ENCODE peak calls at places on chromosomes 3 and 15, in six cellular contexts. W, E, Q, G, L and I are unnamed samples.
A peak's percentile ranks its signal among the peaks of the same experiment; 100 is the strongest.

GRCh38 chr15:78179286-78179840 is 30.2 kb downstream of the IDH3A start:
- DNase-seq in G (no peak), L (no peak), E (no peak), W (no peak), Q (no peak), I (no peak)

GRCh38 chr3:194876403-194877165 is 190.9 kb downstream of the FAM43A start:
- DNase-seq in E (no peak), G (no peak), W (peak; percentile 33), Q (no peak), L (no peak), I (peak; percentile 81)

GRCh38 chr15:76904461-76905012 is 603 bp downstream of the SCAPER start:
- DNase-seq in Q (peak; percentile 27), E (peak; percentile 28), L (no peak), G (no peak), W (peak; percentile 82), I (peak; percentile 29)

GRCh38 chr3:177948716-177949422 is 587.4 kb upstream of the KCNMB2 start:
- DNase-seq in Q (no peak), E (no peak), L (no peak), W (no peak), G (no peak), I (no peak)

GRCh38 chr15:93722165-93722564 is 509.2 kb upstream of the MCTP2 start:
- DNase-seq in L (no peak), Q (no peak), G (no peak), E (no peak), W (no peak), I (no peak)

GRCh38 chr3:170007031-170007663 is 30.6 kb upstream of the GPR160 start:
- DNase-seq in W (no peak), L (no peak), Q (no peak), E (peak; percentile 57), G (no peak), I (peak; percentile 28)

GRCh38 chr3:108486910-108487309 is 23.5 kb downstream of the MYH15 start:
- DNase-seq in L (no peak), E (no peak), G (no peak), W (no peak), Q (no peak), I (peak; percentile 55)

GRCh38 chr3:142057331-142057725 is 92.0 kb downstream of the TFDP2 start:
- DNase-seq in W (no peak), Q (no peak), L (no peak), G (no peak), E (no peak), I (no peak)

GRCh38 chr15:28974142-28974541 is 88.4 kb downstream of the APBA2 start:
- DNase-seq in E (no peak), Q (no peak), L (no peak), G (no peak), W (peak; percentile 31), I (no peak)

GRCh38 chr3:172622156-172622555 is 88.7 kb downstream of the NCEH1 start:
- DNase-seq in W (peak; percentile 52), E (no peak), L (no peak), G (no peak), Q (no peak), I (no peak)

GRCh38 chr3:62332771-62333381 is 40.5 kb downstream of the FEZF2 start:
- DNase-seq in E (peak; percentile 6), L (no peak), W (no peak), Q (peak; percentile 14), G (no peak), I (no peak)

GRCh38 chr3:49721861-49722781 is 1.6 kb downstream of the GMPPB start:
- DNase-seq in Q (no peak), G (no peak), E (no peak), W (no peak), L (peak; percentile 64), I (no peak)

GRCh38 chr3:167750273-167750971 is 14.9 kb downstream of the SERPINI1 start:
- DNase-seq in G (no peak), E (no peak), L (no peak), W (no peak), Q (no peak), I (no peak)

GRCh38 chr3:150158974-150159625 is 188.4 kb upstream of the PFN2 start:
- DNase-seq in G (no peak), W (no peak), L (no peak), Q (no peak), E (peak; percentile 75), I (no peak)

GRCh38 chr3:56296361-56296760 is 171.9 kb downstream of the ERC2 start:
- DNase-seq in W (no peak), L (no peak), E (no peak), G (no peak), Q (no peak), I (no peak)

GRCh38 chr15:81523867-81524266 is 149.9 kb upstream of the TMC3 start:
- DNase-seq in E (no peak), G (no peak), Q (no peak), L (no peak), W (no peak), I (no peak)

GRCh38 chr15:32956006-32956405 is 238.2 kb downstream of the GREM1 start:
- DNase-seq in L (no peak), W (peak; percentile 74), Q (peak; percentile 0), G (no peak), E (peak; percentile 9), I (peak; percentile 51)

GRCh38 chr3:50848308-50848707 is 173.6 kb downstream of the DOCK3 start:
- DNase-seq in Q (no peak), E (no peak), L (no peak), W (no peak), G (no peak), I (no peak)

GRCh38 chr3:61565569-61565968 is 4.2 kb downstream of the PTPRG start:
- DNase-seq in E (no peak), W (no peak), Q (no peak), L (no peak), G (no peak), I (no peak)

GRCh38 chr15:36271048-36271447 is 308.4 kb upstream of the CDIN1 start:
- DNase-seq in Q (no peak), W (peak; percentile 85), G (no peak), E (no peak), L (no peak), I (no peak)

GRCh38 chr15:87877114-87877810 is 379.3 kb downstream of the NTRK3 start:
- DNase-seq in W (no peak), G (no peak), L (no peak), E (peak; percentile 12), Q (no peak), I (peak; percentile 12)

GRCh38 chr3:140170612-140171011 is 235.6 kb downstream of the CLSTN2 start:
- DNase-seq in Q (no peak), G (no peak), L (no peak), E (no peak), W (no peak), I (no peak)

GRCh38 chr15:42890161-42890913 is 30.2 kb downstream of the TTBK2 start:
- DNase-seq in Q (peak; percentile 1), W (peak; percentile 49), E (peak; percentile 3), G (no peak), L (no peak), I (peak; percentile 30)

GRCh38 chr3:21795863-21796392 is 44.9 kb upstream of the ZNF385D start:
- DNase-seq in G (no peak), Q (no peak), W (no peak), E (no peak), L (no peak), I (no peak)

GRCh38 chr3:48408823-48409281 is 21.0 kb downstream of the PLXNB1 start:
- DNase-seq in G (no peak), Q (no peak), W (peak; percentile 71), L (peak; percentile 63), E (no peak), I (no peak)

GRCh38 chr3:197554196-197554561 is 1.6 kb downstream of the BDH1 start:
- DNase-seq in E (no peak), L (no peak), G (no peak), W (no peak), Q (no peak), I (no peak)

GRCh38 chr3:172562881-172563835 is 39.9 kb upstream of the TNFSF10 start:
- DNase-seq in L (no peak), W (no peak), E (peak; percentile 36), G (peak; percentile 17), Q (peak; percentile 42), I (peak; percentile 57)

GRCh38 chr3:111768571-111769100 is 90.4 kb upstream of the PHLDB2 start:
- DNase-seq in G (no peak), W (no peak), Q (peak; percentile 72), E (no peak), L (no peak), I (peak; percentile 98)

GRCh38 chr15:78007965-78008886 is 69.3 kb downstream of the TBC1D2B start:
- DNase-seq in G (no peak), Q (peak; percentile 66), E (peak; percentile 96), W (peak; percentile 36), L (peak; percentile 84), I (peak; percentile 90)

GRCh38 chr3:44926172-44926571 is 49.8 kb downstream of the ZDHHC3 start:
- DNase-seq in Q (no peak), G (no peak), E (no peak), W (peak; percentile 58), L (no peak), I (no peak)

GRCh38 chr3:141089339-141090152 is 38.4 kb downstream of the SPSB4 start:
- DNase-seq in Q (no peak), W (peak; percentile 67), L (no peak), G (no peak), E (no peak), I (no peak)

GRCh38 chr3:183385698-183386590 is 42.5 kb downstream of the MCF2L2 start:
- DNase-seq in L (no peak), Q (peak; percentile 77), G (peak; percentile 50), E (peak; percentile 74), W (peak; percentile 84), I (no peak)

GRCh38 chr3:12750658-12751071 is 8.4 kb downstream of the TMEM40 start:
- DNase-seq in G (peak; percentile 1), W (no peak), L (peak; percentile 78), E (no peak), Q (no peak), I (peak; percentile 71)